ENCODE peak calls at places on chromosome 4, in four cellular contexts. P is fibroblast of the aortic adventitia, D is GM23248, G is upper lobe of right lung. Z is an unnamed sample.

GRCh38 chr4:47167391-47167790 is 136.0 kb downstream of the GABRB1 start:
- DNase-seq in P (no peak), D (no peak), G (no peak), Z (no peak)

GRCh38 chr4:98658287-98659105 is at the start of gene TSPAN5:
- DNase-seq in P (peak), D (peak), G (peak), Z (peak)

GRCh38 chr4:158968961-158969360 is 133.9 kb upstream of the RAPGEF2 start:
- DNase-seq in P (no peak), D (no peak), G (no peak), Z (no peak)

GRCh38 chr4:152780267-152780811 is 585 bp downstream of the ARFIP1 start:
- DNase-seq in P (peak), D (peak), G (no peak), Z (no peak)

GRCh38 chr4:173517781-173518371 is 12.2 kb downstream of the HAND2 start:
- DNase-seq in P (peak), D (no peak), G (no peak), Z (no peak)

GRCh38 chr4:3376266-3376665 is 65.5 kb upstream of the HGFAC start:
- DNase-seq in P (no peak), D (no peak), G (no peak), Z (no peak)

GRCh38 chr4:175419120-175419774 is 392.8 kb downstream of the GPM6A start:
- DNase-seq in P (peak), D (peak), G (no peak), Z (peak)

GRCh38 chr4:970854-971520 is 2.4 kb downstream of the DGKQ start:
- DNase-seq in P (no peak), D (peak), G (no peak), Z (no peak)

GRCh38 chr4:36285784-36286480 is 4.5 kb downstream of the DTHD1 start:
- DNase-seq in P (no peak), D (no peak), G (no peak), Z (no peak)

GRCh38 chr4:2807571-2807970 is 14.7 kb downstream of the SH3BP2 start:
- DNase-seq in P (no peak), D (no peak), G (no peak), Z (no peak)

GRCh38 chr4:125849869-125850268 is 535.1 kb downstream of the FAT4 start:
- DNase-seq in P (peak), D (peak), G (no peak), Z (peak)

DNA sequence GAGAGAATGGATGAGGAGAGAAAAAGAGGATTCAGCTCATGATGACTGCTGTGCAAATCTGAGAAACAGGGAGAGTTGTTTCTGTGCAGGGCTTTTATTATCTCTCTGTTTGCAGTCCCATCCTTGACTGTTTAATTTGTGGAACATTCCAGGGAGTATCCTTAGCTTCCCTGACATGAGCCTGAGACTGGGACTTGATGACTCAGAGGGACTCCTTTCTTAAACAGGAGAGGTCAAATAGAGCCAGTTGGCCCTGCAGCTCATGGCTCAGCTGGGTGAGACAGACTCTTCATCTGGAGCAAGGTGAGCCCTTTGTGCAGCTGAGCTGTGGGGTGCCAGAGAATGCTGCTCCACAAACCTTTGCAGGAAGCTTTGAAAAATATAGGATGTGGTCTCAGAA is 14.3 kb downstream of the ARHGAP24 start:
- DNase-seq in P (peak), D (peak), G (no peak), Z (no peak)
- H3K4me3 ChIP-seq in P (no peak), D (no peak), G (no peak), Z (no peak)

GRCh38 chr4:99893991-99894981 is at the start of gene LAMTOR3:
- DNase-seq in P (peak), D (peak), G (peak), Z (peak)

GRCh38 chr4:99893029-99893428 is 1.2 kb downstream of the LAMTOR3 start:
- DNase-seq in P (no peak), D (no peak), G (no peak), Z (no peak)

DNA sequence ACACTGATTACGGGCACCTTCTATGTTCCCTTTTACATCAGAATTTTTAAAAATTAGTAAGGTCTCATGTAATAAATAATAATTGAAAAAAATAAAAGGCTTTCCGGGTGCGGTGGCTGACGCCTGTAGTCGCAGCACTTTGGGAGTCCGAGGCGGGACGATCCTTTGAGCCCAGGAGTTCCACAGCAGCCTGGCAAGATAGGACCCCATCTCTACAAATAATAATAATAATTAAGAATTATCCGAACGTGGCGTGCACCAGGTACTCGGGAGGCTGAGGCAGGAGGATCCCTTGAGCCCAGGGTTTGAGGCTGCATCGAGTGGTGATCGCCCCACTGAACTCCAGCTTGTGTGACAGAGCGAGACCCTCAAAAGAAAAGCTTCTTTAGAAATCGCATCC is 771 bp upstream of the LAMTOR3 start:
- DNase-seq in P (no peak), D (no peak), G (no peak), Z (no peak)
- H3K4me3 ChIP-seq in P (peak), D (peak), G (peak), Z (peak)

DNA sequence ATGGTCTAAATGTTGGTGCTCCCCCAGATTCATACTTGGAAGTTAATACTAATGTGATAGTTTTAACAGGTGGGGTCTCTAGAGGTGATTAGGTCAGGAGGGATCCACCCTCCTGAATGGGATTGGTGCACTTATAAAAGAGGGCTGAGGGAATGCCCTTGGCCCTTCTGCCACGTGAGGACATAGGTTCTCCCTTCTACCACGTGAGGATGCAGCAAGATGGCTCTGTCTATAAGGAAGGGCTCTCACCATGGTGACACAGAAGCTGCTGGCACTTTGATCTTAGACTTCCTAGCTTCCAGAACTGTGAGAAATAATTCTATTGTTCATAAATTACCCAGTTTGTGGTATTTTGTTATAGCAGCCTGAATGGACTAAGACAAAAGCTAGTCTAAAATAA is 1.1 kb downstream of the AADAT start:
- DNase-seq in P (no peak), D (no peak), G (no peak), Z (no peak)
- H3K4me3 ChIP-seq in P (peak), D (peak), G (peak), Z (peak)

GRCh38 chr4:110472583-110473329 is 3.2 kb upstream of the ENPEP start:
- DNase-seq in P (no peak), D (no peak), G (no peak), Z (no peak)
- H3K4me3 ChIP-seq in P (no peak), D (no peak), G (no peak), Z (no peak)

GRCh38 chr4:188175288-188175687 is 36.0 kb downstream of the TRIML1 start:
- DNase-seq in P (no peak), D (no peak), G (no peak), Z (no peak)

GRCh38 chr4:188168621-188169020 is 29.4 kb downstream of the TRIML1 start:
- DNase-seq in P (no peak), D (no peak), G (no peak), Z (no peak)

GRCh38 chr4:188171551-188171950 is 32.3 kb downstream of the TRIML1 start:
- DNase-seq in P (no peak), D (no peak), G (no peak), Z (no peak)
- H3K4me3 ChIP-seq in P (no peak), D (no peak), G (no peak), Z (no peak)

DNA sequence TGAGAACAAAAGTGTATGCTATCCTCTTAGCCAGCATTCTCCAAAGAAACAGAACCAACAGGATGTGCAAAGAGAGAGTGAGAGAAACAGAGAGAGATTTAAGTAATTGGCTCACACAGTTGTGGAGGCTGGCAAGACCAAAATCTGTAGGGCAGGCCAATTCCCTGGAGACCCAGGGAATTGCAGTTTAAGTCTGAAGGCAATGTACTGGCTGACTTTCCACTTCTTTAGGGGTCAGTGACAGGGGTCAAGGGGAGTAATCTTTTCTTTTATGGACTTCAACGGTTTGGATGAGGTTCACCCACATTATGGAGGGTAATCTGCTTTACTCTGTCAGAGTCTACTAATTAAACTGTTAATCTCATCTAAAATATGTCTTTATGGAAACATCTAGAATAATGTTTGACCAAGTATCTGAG is 59.3 kb upstream of the SLC39A8 start:
- DNase-seq in P (peak), D (no peak), G (no peak), Z (peak)
- H3K4me3 ChIP-seq in P (no peak), D (no peak), G (no peak), Z (no peak)

Z was measured in skeletal muscle cell.